ENCODE peak calls at places on chromosomes 2 and 18, in nine cellular contexts. Q, Y, E, G, R, Z, K, U and H are unnamed samples.

GRCh38 chr18:49963217-49963616 is 149.9 kb upstream of the ACAA2 start:
- DNase-seq in Q (no peak), Y (no peak), E (no peak), G (no peak), R (no peak), Z (no peak), K (no peak), U (no peak), H (no peak)

GRCh38 chr2:8704906-8705305 is 23.1 kb downstream of the ID2 start:
- DNase-seq in Q (no peak), Y (no peak), E (peak; percentile 28), G (no peak), R (no peak), Z (no peak), K (no peak), U (no peak), H (no peak)

GRCh38 chr2:191591025-191591424 is 86.9 kb upstream of the NABP1 start:
- DNase-seq in Q (no peak), Y (no peak), E (no peak), G (no peak), R (no peak), Z (no peak), K (no peak), U (no peak), H (no peak)

GRCh38 chr2:168912466-168913170 is 11.5 kb downstream of the G6PC2 start:
- DNase-seq in Q (peak; percentile 29), Y (peak; percentile 71), E (peak; percentile 4), G (no peak), R (no peak), Z (no peak), K (no peak), U (no peak), H (peak; percentile 15)

GRCh38 chr2:240645346-240646060 is 20.2 kb downstream of the GPR35 start:
- DNase-seq in Q (no peak), Y (no peak), E (no peak), G (no peak), R (no peak), Z (no peak), K (no peak), U (no peak), H (no peak)

GRCh38 chr2:67707896-67708295 is 310.8 kb downstream of the ETAA1 start:
- DNase-seq in Q (no peak), Y (no peak), E (no peak), G (no peak), R (no peak), Z (no peak), K (no peak), U (no peak), H (no peak)

GRCh38 chr2:108266218-108266617 is 22.5 kb upstream of the SULT1C2 start:
- DNase-seq in Q (no peak), Y (no peak), E (no peak), G (no peak), R (no peak), Z (no peak), K (no peak), U (no peak), H (no peak)

GRCh38 chr2:104976603-104977120 is 61.2 kb upstream of the MRPS9 start:
- DNase-seq in Q (no peak), Y (no peak), E (no peak), G (no peak), R (peak; percentile 21), Z (no peak), K (peak; percentile 79), U (peak; percentile 70), H (no peak)

GRCh38 chr2:197148401-197148800 is 162.2 kb downstream of the ANKRD44 start:
- DNase-seq in Q (no peak), Y (no peak), E (no peak), G (no peak), R (no peak), Z (no peak), K (no peak), U (no peak), H (no peak)

GRCh38 chr2:173881466-173881865 is 83.7 kb downstream of the SP3 start:
- DNase-seq in Q (no peak), Y (no peak), E (peak; percentile 7), G (no peak), R (no peak), Z (no peak), K (no peak), U (no peak), H (peak; percentile 36)

GRCh38 chr2:219436491-219436890 is 1.8 kb downstream of the SPEG start:
- DNase-seq in Q (no peak), Y (no peak), E (no peak), G (no peak), R (no peak), Z (no peak), K (no peak), U (no peak), H (no peak)
- H3K4me1 ChIP-seq in Q (peaks cover 13% of the 10 kb centered on the region), Y (no peaks in the 10 kb centered on the region), E (peaks cover 10% of the 10 kb centered on the region), G (no peaks in the 10 kb centered on the region), R (peaks cover 23% of the 10 kb centered on the region), Z (peaks cover 28% of the 10 kb centered on the region), K (peaks cover 18% of the 10 kb centered on the region), U (peaks cover 9% of the 10 kb centered on the region), H (peaks cover 4% of the 10 kb centered on the region)

GRCh38 chr2:151292546-151292945 is 3.1 kb upstream of the NMI start:
- DNase-seq in Q (no peak), Y (no peak), E (no peak), G (no peak), R (no peak), Z (no peak), K (no peak), U (no peak), H (no peak)
- TF ChIP-seq POLR2A in Q (no peak), Y (no peak), E (no peak), G (no peak), R (no peak), Z (no peak), K (no peak), U (no peak), H (no peak)

GRCh38 chr18:1917141-1917540 is 654.2 kb downstream of the METTL4 start:
- DNase-seq in Q (no peak), Y (no peak), E (no peak), G (no peak), R (no peak), Z (no peak), K (no peak), U (no peak), H (no peak)
- H3K4me1 ChIP-seq in Q (no peaks in the 10 kb centered on the region), Y (no peaks in the 10 kb centered on the region), E (no peaks in the 10 kb centered on the region), G (no peaks in the 10 kb centered on the region), R (no peaks in the 10 kb centered on the region), Z (no peaks in the 10 kb centered on the region), K (no peaks in the 10 kb centered on the region), U (no peaks in the 10 kb centered on the region), H (no peaks in the 10 kb centered on the region)

GRCh38 chr2:230669386-230669935 is 43.2 kb upstream of the CAB39 start:
- DNase-seq in Q (no peak), Y (no peak), E (no peak), G (no peak), R (no peak), Z (no peak), K (no peak), U (no peak), H (no peak)

GRCh38 chr2:230666446-230666845 is 46.2 kb upstream of the CAB39 start:
- DNase-seq in Q (no peak), Y (no peak), E (no peak), G (no peak), R (no peak), Z (no peak), K (no peak), U (no peak), H (no peak)

GRCh38 chr2:230668939-230669303 is 43.7 kb upstream of the CAB39 start:
- DNase-seq in Q (no peak), Y (no peak), E (no peak), G (no peak), R (no peak), Z (no peak), K (no peak), U (no peak), H (no peak)

GRCh38 chr2:230666885-230667712 is 45.5 kb upstream of the CAB39 start:
- DNase-seq in Q (no peak), Y (no peak), E (peak; percentile 69), G (no peak), R (no peak), Z (no peak), K (no peak), U (no peak), H (no peak)

GRCh38 chr2:230668184-230668938 is 44.3 kb upstream of the CAB39 start:
- DNase-seq in Q (no peak), Y (no peak), E (peak; percentile 74), G (no peak), R (no peak), Z (no peak), K (peak; percentile 85), U (no peak), H (peak; percentile 32)
- TF ChIP-seq POLR2A in Q (no peak), Y (no peak), E (no peak), G (no peak), R (no peak), Z (no peak), K (no peak), U (no peak), H (no peak)

GRCh38 chr2:71743995-71744675 is 290.8 kb downstream of the DYSF start:
- DNase-seq in Q (no peak), Y (no peak), E (no peak), G (no peak), R (no peak), Z (no peak), K (no peak), U (no peak), H (no peak)
- H3K4me1 ChIP-seq in Q (peaks cover 12% of the 10 kb centered on the region), Y (no peaks in the 10 kb centered on the region), E (peaks cover 12% of the 10 kb centered on the region), G (no peaks in the 10 kb centered on the region), R (peaks cover 33% of the 10 kb centered on the region), Z (peaks cover 70% of the 10 kb centered on the region), K (peaks cover 5% of the 10 kb centered on the region), U (no peaks in the 10 kb centered on the region), H (peaks cover 11% of the 10 kb centered on the region)

DNA sequence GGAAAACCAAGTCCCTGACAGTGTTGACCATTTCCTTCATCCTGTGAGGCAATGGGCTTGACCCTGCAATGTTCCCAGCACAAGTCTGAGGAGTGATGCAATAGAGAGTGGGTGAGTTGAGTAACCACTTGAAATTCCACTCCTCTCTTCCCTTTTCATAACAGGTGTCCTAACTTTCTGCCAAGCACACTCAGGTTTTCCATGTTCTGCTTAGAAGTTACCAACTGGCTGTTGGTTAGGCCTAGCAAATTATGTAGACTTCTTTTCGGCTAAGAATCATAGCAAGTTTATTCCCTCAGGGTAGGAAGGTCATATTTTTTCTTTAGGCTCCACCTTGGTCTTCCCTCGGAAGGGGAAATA is 11.5 kb downstream of the GNLY start:
- DNase-seq in Q (peak; percentile 50), Y (no peak), E (peak; percentile 99), G (no peak), R (no peak), Z (no peak), K (no peak), U (peak; percentile 63), H (peak; percentile 43)
- TF ChIP-seq POLR2A in Q (no peak), Y (peak; percentile 50), E (no peak), G (no peak), R (no peak), Z (no peak), K (no peak), U (no peak), H (no peak)

GRCh38 chr2:55168221-55169154 is 63.6 kb downstream of the CLHC1 start:
- DNase-seq in Q (peak; percentile 56), Y (no peak), E (peak; percentile 85), G (no peak), R (no peak), Z (no peak), K (no peak), U (peak; percentile 81), H (peak; percentile 70)
- H3K4me1 ChIP-seq in Q (peaks cover 30% of the 10 kb centered on the region), Y (no peaks in the 10 kb centered on the region), E (peaks cover 24% of the 10 kb centered on the region), G (no peaks in the 10 kb centered on the region), R (peaks cover 4% of the 10 kb centered on the region), Z (peaks cover 45% of the 10 kb centered on the region), K (peaks cover 6% of the 10 kb centered on the region), U (no peaks in the 10 kb centered on the region), H (no peaks in the 10 kb centered on the region)